ENCODE peak calls at places on chromosomes 16 and 17, in eight cellular contexts. R is heart left ventricle, V is tibial nerve, F is psoas muscle, Y is SJCRH30, D is A549, I is PC-9, T is neural progenitor cell. B is an unnamed sample.

GRCh38 chr17:7573324-7574080 is 5.9 kb upstream of the CD68 start:
- DNase-seq in R (peak; percentile 93), V (peak; percentile 78), F (peak; percentile 92), Y (peak; percentile 78), D (peak; percentile 92), I (peak; percentile 50), T (peak; percentile 94), B (peak; percentile 94)

GRCh38 chr16:28212532-28212873 is 738 bp upstream of the XPO6 start:
- DNase-seq in R (no peak), V (no peak), F (no peak), Y (peak; percentile 60), D (no peak), I (no peak), T (no peak), B (no peak)

GRCh38 chr16:81866820-81867440 is 87.8 kb downstream of the PLCG2 start:
- DNase-seq in R (peak; percentile 72), V (peak; percentile 15), F (peak; percentile 49), Y (no peak), D (no peak), I (peak; percentile 44), T (no peak), B (peak; percentile 77)

GRCh38 chr16:31488630-31489564 is 6.0 kb downstream of the SLC5A2 start:
- DNase-seq in R (no peak), V (no peak), F (no peak), Y (no peak), D (no peak), I (no peak), T (no peak), B (no peak)

GRCh38 chr17:56943505-56944125 is 17.2 kb downstream of the COIL start:
- DNase-seq in R (no peak), V (no peak), F (no peak), Y (no peak), D (no peak), I (no peak), T (no peak), B (no peak)

GRCh38 chr16:14600164-14600563 is 29.9 kb downstream of the PARN start:
- DNase-seq in R (no peak), V (peak; percentile 34), F (no peak), Y (peak; percentile 37), D (peak; percentile 59), I (peak; percentile 43), T (peak; percentile 34), B (no peak)

GRCh38 chr16:65122974-65123845 is 1.3 kb upstream of the CDH11 start:
- DNase-seq in R (peak; percentile 69), V (peak; percentile 62), F (peak; percentile 62), Y (peak; percentile 55), D (no peak), I (no peak), T (peak; percentile 69), B (peak; percentile 58)

GRCh38 chr17:69677130-69677529 is 262.6 kb downstream of the MAP2K6 start:
- DNase-seq in R (no peak), V (no peak), F (no peak), Y (no peak), D (no peak), I (no peak), T (no peak), B (no peak)

GRCh38 chr17:539048-539447 is 175.6 kb downstream of the VPS53 start:
- DNase-seq in R (no peak), V (no peak), F (no peak), Y (no peak), D (no peak), I (no peak), T (no peak), B (no peak)

DNA sequence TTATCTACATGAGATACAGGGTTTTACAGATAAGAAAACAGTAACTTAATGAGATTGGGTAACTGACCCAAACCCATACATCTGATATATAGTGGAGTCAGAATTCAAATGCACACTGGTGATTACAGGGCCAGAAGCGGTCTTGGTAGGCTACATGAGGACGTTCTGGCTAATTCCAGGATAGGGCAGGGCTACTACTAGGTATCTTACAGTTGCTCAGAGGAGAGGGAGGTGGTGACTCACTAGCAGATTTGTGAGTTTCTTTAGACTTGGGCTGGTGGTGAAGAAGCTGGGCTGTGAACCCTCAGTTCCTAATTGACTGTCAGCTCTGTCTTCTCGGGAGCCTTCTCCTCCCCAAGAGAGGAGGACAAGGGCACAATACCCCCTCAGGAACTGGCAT is 21.4 kb downstream of the TRIM16 start:
- DNase-seq in R (no peak), V (no peak), F (no peak), Y (no peak), D (no peak), I (no peak), T (no peak), B (no peak)
- H3K4me1 ChIP-seq in R (no peaks in the 10 kb centered on the region), V (no peaks in the 10 kb centered on the region), F (no peaks in the 10 kb centered on the region), Y (peaks cover 20% of the 10 kb centered on the region), D (peaks cover 25% of the 10 kb centered on the region), I (peaks cover 25% of the 10 kb centered on the region), T (no peaks in the 10 kb centered on the region), B (no peaks in the 10 kb centered on the region)

DNA sequence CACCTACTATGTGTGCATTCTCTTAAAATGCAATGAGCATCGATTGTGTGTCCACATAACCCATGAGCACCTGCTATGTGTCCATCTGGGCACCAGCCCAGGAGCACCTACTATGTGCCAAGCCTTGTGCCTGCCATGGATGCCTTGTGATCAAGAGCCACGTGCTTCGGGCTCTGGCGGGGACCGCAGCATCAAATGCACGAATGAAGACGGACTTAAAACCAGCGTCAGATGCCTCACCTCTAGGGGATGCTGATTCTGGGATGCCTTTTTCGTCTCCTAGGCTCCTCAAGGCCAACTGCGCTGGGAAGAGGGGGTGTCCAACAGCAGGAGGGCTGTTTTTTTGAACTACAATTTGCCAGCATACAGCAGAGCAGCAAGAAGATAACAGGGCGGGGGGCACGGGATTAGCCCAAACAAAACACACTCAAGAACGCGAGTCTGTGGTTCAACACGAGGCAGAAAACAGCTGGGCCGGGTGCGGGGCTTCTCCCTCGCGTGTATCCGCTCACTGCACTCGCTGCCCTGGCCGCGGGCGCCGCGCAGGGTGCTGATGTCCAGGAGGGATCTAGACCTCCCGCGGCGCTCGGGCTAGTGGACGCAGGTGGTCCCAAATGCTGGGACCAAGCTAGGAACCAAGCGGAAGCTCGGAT is 1.2 kb upstream of the GLIS2 start:
- DNase-seq in R (peak; percentile 59), V (no peak), F (no peak), Y (peak; percentile 51), D (peak; percentile 94), I (no peak), T (peak; percentile 55), B (no peak)
- H3K27ac ChIP-seq in R (peak overlapping the region; percentile 94), V (peak overlapping the region; percentile 85), F (peak overlapping the region; percentile 74), Y (peak overlapping the region; percentile 57), D (peak overlapping the region; percentile 96), I (no peak overlapping the region), T (no peak overlapping the region), B (peak overlapping the region; percentile 88)

GRCh38 chr17:59627269-59627668 is 7.6 kb downstream of the CLTC start:
- DNase-seq in R (no peak), V (no peak), F (no peak), Y (no peak), D (no peak), I (no peak), T (no peak), B (no peak)
- H3K4me1 ChIP-seq in R (peaks cover 16% of the 10 kb centered on the region), V (peaks cover 38% of the 10 kb centered on the region), F (peaks cover 76% of the 10 kb centered on the region), Y (no peaks in the 10 kb centered on the region), D (peaks cover 58% of the 10 kb centered on the region), I (peaks cover 24% of the 10 kb centered on the region), T (peaks cover 10% of the 10 kb centered on the region), B (peaks cover 92% of the 10 kb centered on the region)

DNA sequence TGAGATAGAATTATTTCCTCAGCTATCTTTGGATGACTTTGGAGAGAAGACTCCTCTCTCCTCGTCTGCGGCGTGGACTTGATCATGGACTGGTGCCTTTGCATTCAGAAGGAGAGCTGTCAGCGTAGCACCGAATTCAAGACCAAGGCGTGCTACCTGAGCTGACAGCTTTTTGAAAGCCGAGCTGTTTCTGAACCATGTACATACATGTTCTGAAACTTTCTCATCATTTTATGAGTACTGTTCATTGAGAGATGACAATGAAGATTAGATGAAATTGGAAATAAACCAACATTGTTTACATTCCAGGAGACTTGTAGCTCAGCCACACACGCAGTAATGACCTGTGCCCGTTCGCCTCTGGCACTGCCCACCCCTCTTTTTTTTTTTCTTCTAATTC is 21.5 kb upstream of the ENDOV start:
- DNase-seq in R (no peak), V (no peak), F (no peak), Y (no peak), D (no peak), I (no peak), T (no peak), B (no peak)
- H3K27ac ChIP-seq in R (no peak overlapping the region), V (no peak overlapping the region), F (no peak overlapping the region), Y (no peak overlapping the region), D (no peak overlapping the region), I (no peak overlapping the region), T (no peak overlapping the region), B (no peak overlapping the region)

GRCh38 chr17:78999947-79000395 is 9.6 kb downstream of the CANT1 start:
- DNase-seq in R (no peak), V (no peak), F (no peak), Y (no peak), D (no peak), I (no peak), T (no peak), B (no peak)
- H3K4me1 ChIP-seq in R (no peaks in the 10 kb centered on the region), V (peaks cover 7% of the 10 kb centered on the region), F (peaks cover 20% of the 10 kb centered on the region), Y (no peaks in the 10 kb centered on the region), D (peaks cover under 1% of the 10 kb centered on the region), I (peaks cover 34% of the 10 kb centered on the region), T (peaks cover 3% of the 10 kb centered on the region), B (no peaks in the 10 kb centered on the region)

GRCh38 chr16:76456016-76456415 is 178.8 kb downstream of the CNTNAP4 start:
- DNase-seq in R (no peak), V (no peak), F (no peak), Y (no peak), D (no peak), I (no peak), T (no peak), B (no peak)

GRCh38 chr16:76446251-76446650 is 169.1 kb downstream of the CNTNAP4 start:
- DNase-seq in R (no peak), V (no peak), F (no peak), Y (no peak), D (no peak), I (no peak), T (no peak), B (no peak)

DNA sequence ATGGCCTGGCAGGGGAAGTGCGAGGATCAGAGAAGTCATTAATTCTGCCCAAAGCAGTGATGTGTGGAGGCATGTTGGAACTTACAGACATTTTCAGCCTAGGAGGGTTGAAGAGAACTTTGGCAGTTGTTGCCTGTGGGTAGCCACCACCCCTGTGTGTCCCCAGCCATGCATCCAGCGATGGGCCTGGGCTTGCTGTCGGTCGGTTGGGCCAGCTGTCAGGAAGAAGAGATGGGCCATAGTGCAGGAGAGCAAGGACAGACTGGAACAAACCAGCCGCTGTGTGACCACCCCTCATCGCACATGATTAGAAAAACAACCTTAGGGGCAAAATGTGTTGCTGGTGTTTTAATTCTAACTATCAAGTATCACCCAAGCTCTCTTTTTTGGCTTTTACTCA is 173.7 kb downstream of the CNTNAP4 start:
- DNase-seq in R (no peak), V (no peak), F (no peak), Y (peak; percentile 0), D (no peak), I (no peak), T (no peak), B (no peak)
- H3K27ac ChIP-seq in R (no peak overlapping the region), V (no peak overlapping the region), F (no peak overlapping the region), Y (no peak overlapping the region), D (no peak overlapping the region), I (no peak overlapping the region), T (no peak overlapping the region), B (no peak overlapping the region)

GRCh38 chr17:80879723-80880649 is 111.7 kb upstream of the CHMP6 start:
- DNase-seq in R (peak; percentile 19), V (no peak), F (no peak), Y (peak; percentile 83), D (no peak), I (no peak), T (no peak), B (no peak)
- H3K4me1 ChIP-seq in R (no peaks in the 10 kb centered on the region), V (no peaks in the 10 kb centered on the region), F (peaks cover 15% of the 10 kb centered on the region), Y (peaks cover 6% of the 10 kb centered on the region), D (no peaks in the 10 kb centered on the region), I (no peaks in the 10 kb centered on the region), T (peaks cover 8% of the 10 kb centered on the region), B (no peaks in the 10 kb centered on the region)